ENCODE peak calls at places on chromosome 17, in five cellular contexts. One of them, this sample, is unnamed.

GRCh38 chr17:80354381-80354780 is 60.6 kb upstream of the ENDOV start:
- DNase-seq in AG04450: no peak
- DNase-seq in stimulated activated CD8-positive, alpha-beta memory T cell treated with anti-CD3 and anti-CD28 coated beads, Interleukin-7, amount 100 ng/mL, for 1 hour: no peak
- DNase-seq in hepatic stellate cell: no peak
- DNase-seq in T47D: no peak
- DNase-seq in this sample: no peak

GRCh38 chr17:27520571-27521185 is 64.4 kb downstream of the KSR1 start:
- DNase-seq in AG04450: no peak
- DNase-seq in stimulated activated CD8-positive, alpha-beta memory T cell treated with anti-CD3 and anti-CD28 coated beads, Interleukin-7, amount 100 ng/mL, for 1 hour: no peak
- DNase-seq in hepatic stellate cell: no peak
- DNase-seq in T47D: no peak
- DNase-seq in this sample: no peak

GRCh38 chr17:66715745-66716156 is 119.2 kb upstream of the CACNG5 start:
- DNase-seq in AG04450: peak
- DNase-seq in stimulated activated CD8-positive, alpha-beta memory T cell treated with anti-CD3 and anti-CD28 coated beads, Interleukin-7, amount 100 ng/mL, for 1 hour: no peak
- DNase-seq in hepatic stellate cell: peak
- DNase-seq in T47D: peak
- DNase-seq in this sample: peak

GRCh38 chr17:57965521-57966160 is 10.4 kb upstream of the CUEDC1 start:
- DNase-seq in AG04450: no peak
- DNase-seq in stimulated activated CD8-positive, alpha-beta memory T cell treated with anti-CD3 and anti-CD28 coated beads, Interleukin-7, amount 100 ng/mL, for 1 hour: no peak
- DNase-seq in hepatic stellate cell: no peak
- DNase-seq in T47D: no peak
- DNase-seq in this sample: no peak

GRCh38 chr17:57672205-57672632 is 72.9 kb downstream of the CCDC182 start:
- DNase-seq in AG04450: no peak
- DNase-seq in stimulated activated CD8-positive, alpha-beta memory T cell treated with anti-CD3 and anti-CD28 coated beads, Interleukin-7, amount 100 ng/mL, for 1 hour: peak
- DNase-seq in hepatic stellate cell: no peak
- DNase-seq in T47D: no peak
- DNase-seq in this sample: peak

GRCh38 chr17:75617218-75617617 is 16.0 kb upstream of the SMIM5 start:
- DNase-seq in AG04450: no peak
- DNase-seq in stimulated activated CD8-positive, alpha-beta memory T cell treated with anti-CD3 and anti-CD28 coated beads, Interleukin-7, amount 100 ng/mL, for 1 hour: no peak
- DNase-seq in hepatic stellate cell: no peak
- DNase-seq in T47D: no peak
- DNase-seq in this sample: no peak

GRCh38 chr17:43018932-43019331 is 3.3 kb downstream of the VAT1 start:
- DNase-seq in AG04450: no peak
- DNase-seq in stimulated activated CD8-positive, alpha-beta memory T cell treated with anti-CD3 and anti-CD28 coated beads, Interleukin-7, amount 100 ng/mL, for 1 hour: no peak
- DNase-seq in hepatic stellate cell: no peak
- DNase-seq in T47D: no peak
- DNase-seq in this sample: no peak

GRCh38 chr17:871731-872517 is 89.8 kb downstream of the MRM3 start:
- DNase-seq in AG04450: no peak
- DNase-seq in stimulated activated CD8-positive, alpha-beta memory T cell treated with anti-CD3 and anti-CD28 coated beads, Interleukin-7, amount 100 ng/mL, for 1 hour: no peak
- DNase-seq in hepatic stellate cell: no peak
- DNase-seq in T47D: no peak
- DNase-seq in this sample: no peak

GRCh38 chr17:15348030-15348429 is 6.6 kb upstream of the TEKT3 start:
- DNase-seq in AG04450: no peak
- DNase-seq in stimulated activated CD8-positive, alpha-beta memory T cell treated with anti-CD3 and anti-CD28 coated beads, Interleukin-7, amount 100 ng/mL, for 1 hour: no peak
- DNase-seq in hepatic stellate cell: no peak
- DNase-seq in T47D: no peak
- DNase-seq in this sample: peak

GRCh38 chr17:16944334-16945140 is 27.4 kb downstream of the TNFRSF13B start:
- DNase-seq in AG04450: no peak
- DNase-seq in stimulated activated CD8-positive, alpha-beta memory T cell treated with anti-CD3 and anti-CD28 coated beads, Interleukin-7, amount 100 ng/mL, for 1 hour: no peak
- DNase-seq in hepatic stellate cell: no peak
- DNase-seq in T47D: no peak
- DNase-seq in this sample: peak

GRCh38 chr17:16406742-16407674 is 8.4 kb upstream of the TRPV2 start:
- DNase-seq in AG04450: no peak
- DNase-seq in stimulated activated CD8-positive, alpha-beta memory T cell treated with anti-CD3 and anti-CD28 coated beads, Interleukin-7, amount 100 ng/mL, for 1 hour: no peak
- DNase-seq in hepatic stellate cell: peak
- DNase-seq in T47D: no peak
- DNase-seq in this sample: peak

GRCh38 chr17:46974086-46974485 is 5.0 kb downstream of the RPRML start:
- DNase-seq in AG04450: no peak
- DNase-seq in stimulated activated CD8-positive, alpha-beta memory T cell treated with anti-CD3 and anti-CD28 coated beads, Interleukin-7, amount 100 ng/mL, for 1 hour: no peak
- DNase-seq in hepatic stellate cell: no peak
- DNase-seq in T47D: no peak
- DNase-seq in this sample: no peak

GRCh38 chr17:75455896-75456416 is 479 bp upstream of the TMEM94 start:
- DNase-seq in AG04450: no peak
- DNase-seq in stimulated activated CD8-positive, alpha-beta memory T cell treated with anti-CD3 and anti-CD28 coated beads, Interleukin-7, amount 100 ng/mL, for 1 hour: no peak
- DNase-seq in hepatic stellate cell: no peak
- DNase-seq in T47D: no peak
- DNase-seq in this sample: peak

GRCh38 chr17:2737693-2738092 is 11.8 kb downstream of the CCDC92B start:
- DNase-seq in AG04450: no peak
- DNase-seq in stimulated activated CD8-positive, alpha-beta memory T cell treated with anti-CD3 and anti-CD28 coated beads, Interleukin-7, amount 100 ng/mL, for 1 hour: no peak
- DNase-seq in hepatic stellate cell: no peak
- DNase-seq in T47D: no peak
- DNase-seq in this sample: no peak

GRCh38 chr17:2259769-2260536 is 43.6 kb downstream of the SMG6 start:
- DNase-seq in AG04450: no peak
- DNase-seq in stimulated activated CD8-positive, alpha-beta memory T cell treated with anti-CD3 and anti-CD28 coated beads, Interleukin-7, amount 100 ng/mL, for 1 hour: peak
- DNase-seq in hepatic stellate cell: no peak
- DNase-seq in T47D: no peak
- DNase-seq in this sample: peak

GRCh38 chr17:8964801-8965393 is 610 bp downstream of the PIK3R5 start:
- DNase-seq in AG04450: no peak
- DNase-seq in stimulated activated CD8-positive, alpha-beta memory T cell treated with anti-CD3 and anti-CD28 coated beads, Interleukin-7, amount 100 ng/mL, for 1 hour: no peak
- DNase-seq in hepatic stellate cell: no peak
- DNase-seq in T47D: no peak
- DNase-seq in this sample: no peak

GRCh38 chr17:43366809-43367587 is 31.8 kb upstream of the ARL4D start:
- DNase-seq in AG04450: no peak
- DNase-seq in stimulated activated CD8-positive, alpha-beta memory T cell treated with anti-CD3 and anti-CD28 coated beads, Interleukin-7, amount 100 ng/mL, for 1 hour: no peak
- DNase-seq in hepatic stellate cell: no peak
- DNase-seq in T47D: no peak
- DNase-seq in this sample: no peak

This sample was measured in AG20443.